ENCODE peak calls at places on chromosomes 13 and 19, in eight cellular contexts. One of them, this sample, is unnamed.
A peak's percentile ranks its signal among the peaks of the same experiment; 100 is the strongest.

GRCh38 chr13:21733475-21734311 is 62.8 kb downstream of the FGF9 start:
- DNase-seq in fibroblast of the aortic adventitia: no peak
- DNase-seq in glutamatergic neuron: no peak
- DNase-seq in kidney: no peak
- DNase-seq in left lung: no peak
- DNase-seq in AG10803: no peak
- DNase-seq in B cell: no peak
- DNase-seq in WTC11: no peak
- DNase-seq in this sample: no peak

GRCh38 chr13:85798999-85799646 is at the start of gene SLITRK6:
- DNase-seq in fibroblast of the aortic adventitia: peak; percentile 8
- DNase-seq in glutamatergic neuron: no peak
- DNase-seq in kidney: no peak
- DNase-seq in left lung: no peak
- DNase-seq in AG10803: no peak
- DNase-seq in B cell: no peak
- DNase-seq in WTC11: no peak
- DNase-seq in this sample: no peak

GRCh38 chr19:43532962-43533545 is at the start of gene ZNF575:
- DNase-seq in fibroblast of the aortic adventitia: peak; percentile 94
- DNase-seq in glutamatergic neuron: peak; percentile 95
- DNase-seq in kidney: peak; percentile 97
- DNase-seq in left lung: peak; percentile 93
- DNase-seq in AG10803: peak; percentile 93
- DNase-seq in B cell: peak; percentile 88
- DNase-seq in WTC11: peak; percentile 96
- DNase-seq in this sample: peak; percentile 98

GRCh38 chr13:106286811-106287210 is 248.7 kb downstream of the EFNB2 start:
- DNase-seq in fibroblast of the aortic adventitia: no peak
- DNase-seq in glutamatergic neuron: no peak
- DNase-seq in kidney: no peak
- DNase-seq in left lung: no peak
- DNase-seq in AG10803: no peak
- DNase-seq in B cell: no peak
- DNase-seq in WTC11: peak; percentile 16
- DNase-seq in this sample: no peak

GRCh38 chr19:38862321-38863059 is 12.7 kb upstream of the HNRNPL start:
- DNase-seq in fibroblast of the aortic adventitia: peak; percentile 76
- DNase-seq in glutamatergic neuron: no peak
- DNase-seq in kidney: no peak
- DNase-seq in left lung: no peak
- DNase-seq in AG10803: peak; percentile 83
- DNase-seq in B cell: no peak
- DNase-seq in WTC11: no peak
- DNase-seq in this sample: no peak

GRCh38 chr19:7986321-7987083 is 18.9 kb downstream of the ELAVL1 start:
- DNase-seq in fibroblast of the aortic adventitia: peak; percentile 37
- DNase-seq in glutamatergic neuron: no peak
- DNase-seq in kidney: no peak
- DNase-seq in left lung: no peak
- DNase-seq in AG10803: peak; percentile 61
- DNase-seq in B cell: no peak
- DNase-seq in WTC11: no peak
- DNase-seq in this sample: no peak

GRCh38 chr13:36297600-36298338 is at the start of gene CCDC169:
- DNase-seq in fibroblast of the aortic adventitia: peak; percentile 54
- DNase-seq in glutamatergic neuron: peak; percentile 85
- DNase-seq in kidney: peak; percentile 87
- DNase-seq in left lung: peak; percentile 82
- DNase-seq in AG10803: peak; percentile 48
- DNase-seq in B cell: peak; percentile 49
- DNase-seq in WTC11: peak; percentile 93
- DNase-seq in this sample: peak; percentile 94

GRCh38 chr19:2097330-2098327 is 914 bp downstream of the IZUMO4 start:
- DNase-seq in fibroblast of the aortic adventitia: no peak
- DNase-seq in glutamatergic neuron: no peak
- DNase-seq in kidney: no peak
- DNase-seq in left lung: peak; percentile 52
- DNase-seq in AG10803: no peak
- DNase-seq in B cell: peak; percentile 67
- DNase-seq in WTC11: no peak
- DNase-seq in this sample: peak; percentile 90

GRCh38 chr19:40466219-40467006 is at the start of gene SPTBN4:
- DNase-seq in fibroblast of the aortic adventitia: no peak
- DNase-seq in glutamatergic neuron: no peak
- DNase-seq in kidney: peak; percentile 86
- DNase-seq in left lung: peak; percentile 55
- DNase-seq in AG10803: no peak
- DNase-seq in B cell: peak; percentile 70
- DNase-seq in WTC11: no peak
- DNase-seq in this sample: no peak

GRCh38 chr13:27005556-27005955 is 166.1 kb downstream of the USP12 start:
- DNase-seq in fibroblast of the aortic adventitia: no peak
- DNase-seq in glutamatergic neuron: no peak
- DNase-seq in kidney: no peak
- DNase-seq in left lung: no peak
- DNase-seq in AG10803: peak; percentile 7
- DNase-seq in B cell: no peak
- DNase-seq in WTC11: no peak
- DNase-seq in this sample: no peak

GRCh38 chr19:57708641-57709354 is at the start of gene ZNF154:
- DNase-seq in fibroblast of the aortic adventitia: peak; percentile 66
- DNase-seq in glutamatergic neuron: peak; percentile 72
- DNase-seq in kidney: peak; percentile 71
- DNase-seq in left lung: peak; percentile 50
- DNase-seq in AG10803: peak; percentile 57
- DNase-seq in B cell: peak; percentile 74
- DNase-seq in WTC11: peak; percentile 78
- DNase-seq in this sample: peak; percentile 93

GRCh38 chr13:78121001-78121400 is 202.4 kb upstream of the EDNRB start:
- DNase-seq in fibroblast of the aortic adventitia: no peak
- DNase-seq in glutamatergic neuron: no peak
- DNase-seq in kidney: no peak
- DNase-seq in left lung: no peak
- DNase-seq in AG10803: no peak
- DNase-seq in B cell: no peak
- DNase-seq in WTC11: no peak
- DNase-seq in this sample: no peak

GRCh38 chr19:48926909-48927308 is 6.6 kb upstream of the DHDH start:
- DNase-seq in fibroblast of the aortic adventitia: peak; percentile 99
- DNase-seq in glutamatergic neuron: no peak
- DNase-seq in kidney: no peak
- DNase-seq in left lung: peak; percentile 79
- DNase-seq in AG10803: peak; percentile 96
- DNase-seq in B cell: no peak
- DNase-seq in WTC11: no peak
- DNase-seq in this sample: no peak

GRCh38 chr13:71867101-71867814 is at the start of gene DACH1:
- DNase-seq in fibroblast of the aortic adventitia: peak; percentile 8
- DNase-seq in glutamatergic neuron: peak; percentile 46
- DNase-seq in kidney: peak; percentile 89
- DNase-seq in left lung: peak; percentile 68
- DNase-seq in AG10803: peak; percentile 20
- DNase-seq in B cell: no peak
- DNase-seq in WTC11: peak; percentile 29
- DNase-seq in this sample: no peak

GRCh38 chr19:50829801-50830200 is 3.6 kb downstream of the KLK15 start:
- DNase-seq in fibroblast of the aortic adventitia: no peak
- DNase-seq in glutamatergic neuron: no peak
- DNase-seq in kidney: no peak
- DNase-seq in left lung: no peak
- DNase-seq in AG10803: no peak
- DNase-seq in B cell: no peak
- DNase-seq in WTC11: no peak
- DNase-seq in this sample: peak; percentile 28

GRCh38 chr19:1929051-1929742 is 11.8 kb upstream of the CSNK1G2 start:
- DNase-seq in fibroblast of the aortic adventitia: peak; percentile 69
- DNase-seq in glutamatergic neuron: peak; percentile 91
- DNase-seq in kidney: peak; percentile 91
- DNase-seq in left lung: peak; percentile 77
- DNase-seq in AG10803: peak; percentile 60
- DNase-seq in B cell: peak; percentile 81
- DNase-seq in WTC11: peak; percentile 94
- DNase-seq in this sample: no peak

GRCh38 chr13:71786815-71787214 is 80.2 kb downstream of the DACH1 start:
- DNase-seq in fibroblast of the aortic adventitia: no peak
- DNase-seq in glutamatergic neuron: no peak
- DNase-seq in kidney: no peak
- DNase-seq in left lung: no peak
- DNase-seq in AG10803: no peak
- DNase-seq in B cell: no peak
- DNase-seq in WTC11: no peak
- DNase-seq in this sample: no peak

GRCh38 chr19:35936738-35937268 is 629 bp downstream of the LRFN3 start:
- DNase-seq in fibroblast of the aortic adventitia: no peak
- DNase-seq in glutamatergic neuron: no peak
- DNase-seq in kidney: no peak
- DNase-seq in left lung: no peak
- DNase-seq in AG10803: no peak
- DNase-seq in B cell: no peak
- DNase-seq in WTC11: no peak
- DNase-seq in this sample: no peak

GRCh38 chr19:49515767-49516166 is 3.3 kb downstream of the FCGRT start:
- DNase-seq in fibroblast of the aortic adventitia: no peak
- DNase-seq in glutamatergic neuron: no peak
- DNase-seq in kidney: no peak
- DNase-seq in left lung: peak; percentile 78
- DNase-seq in AG10803: no peak
- DNase-seq in B cell: no peak
- DNase-seq in WTC11: no peak
- DNase-seq in this sample: no peak

GRCh38 chr19:36215276-36216171 is 618 bp downstream of the ZNF146 start:
- DNase-seq in fibroblast of the aortic adventitia: peak; percentile 45
- DNase-seq in glutamatergic neuron: peak; percentile 22
- DNase-seq in kidney: no peak
- DNase-seq in left lung: no peak
- DNase-seq in AG10803: peak; percentile 25
- DNase-seq in B cell: no peak
- DNase-seq in WTC11: no peak
- DNase-seq in this sample: no peak

GRCh38 chr19:19475845-19476828 is 39.2 kb downstream of the TSSK6 start:
- DNase-seq in fibroblast of the aortic adventitia: peak; percentile 52
- DNase-seq in glutamatergic neuron: no peak
- DNase-seq in kidney: no peak
- DNase-seq in left lung: no peak
- DNase-seq in AG10803: no peak
- DNase-seq in B cell: no peak
- DNase-seq in WTC11: peak; percentile 53
- DNase-seq in this sample: no peak

GRCh38 chr13:26335158-26335557 is 81.2 kb downstream of the CDK8 start:
- DNase-seq in fibroblast of the aortic adventitia: no peak
- DNase-seq in glutamatergic neuron: no peak
- DNase-seq in kidney: no peak
- DNase-seq in left lung: no peak
- DNase-seq in AG10803: no peak
- DNase-seq in B cell: no peak
- DNase-seq in WTC11: no peak
- DNase-seq in this sample: no peak

GRCh38 chr19:39848392-39848791 is 2.2 kb upstream of the FBL start:
- DNase-seq in fibroblast of the aortic adventitia: no peak
- DNase-seq in glutamatergic neuron: no peak
- DNase-seq in kidney: no peak
- DNase-seq in left lung: no peak
- DNase-seq in AG10803: no peak
- DNase-seq in B cell: no peak
- DNase-seq in WTC11: no peak
- DNase-seq in this sample: no peak

GRCh38 chr13:77896536-77896935 is 22.1 kb downstream of the EDNRB start:
- DNase-seq in fibroblast of the aortic adventitia: peak; percentile 88
- DNase-seq in glutamatergic neuron: no peak
- DNase-seq in kidney: no peak
- DNase-seq in left lung: no peak
- DNase-seq in AG10803: peak; percentile 57
- DNase-seq in B cell: no peak
- DNase-seq in WTC11: no peak
- DNase-seq in this sample: no peak

GRCh38 chr13:45683701-45684100 is 18.4 kb upstream of the CBY2 start:
- DNase-seq in fibroblast of the aortic adventitia: no peak
- DNase-seq in glutamatergic neuron: no peak
- DNase-seq in kidney: no peak
- DNase-seq in left lung: no peak
- DNase-seq in AG10803: no peak
- DNase-seq in B cell: no peak
- DNase-seq in WTC11: peak; percentile 17
- DNase-seq in this sample: no peak
- TF ChIP-seq CTCF in fibroblast of the aortic adventitia: no peak
- TF ChIP-seq CTCF in glutamatergic neuron: no peak
- TF ChIP-seq CTCF in kidney: no peak
- TF ChIP-seq CTCF in left lung: no peak
- TF ChIP-seq CTCF in AG10803: no peak
- TF ChIP-seq CTCF in B cell: no peak
- TF ChIP-seq CTCF in WTC11: no peak
- TF ChIP-seq CTCF in this sample: peak; percentile 53

DNA sequence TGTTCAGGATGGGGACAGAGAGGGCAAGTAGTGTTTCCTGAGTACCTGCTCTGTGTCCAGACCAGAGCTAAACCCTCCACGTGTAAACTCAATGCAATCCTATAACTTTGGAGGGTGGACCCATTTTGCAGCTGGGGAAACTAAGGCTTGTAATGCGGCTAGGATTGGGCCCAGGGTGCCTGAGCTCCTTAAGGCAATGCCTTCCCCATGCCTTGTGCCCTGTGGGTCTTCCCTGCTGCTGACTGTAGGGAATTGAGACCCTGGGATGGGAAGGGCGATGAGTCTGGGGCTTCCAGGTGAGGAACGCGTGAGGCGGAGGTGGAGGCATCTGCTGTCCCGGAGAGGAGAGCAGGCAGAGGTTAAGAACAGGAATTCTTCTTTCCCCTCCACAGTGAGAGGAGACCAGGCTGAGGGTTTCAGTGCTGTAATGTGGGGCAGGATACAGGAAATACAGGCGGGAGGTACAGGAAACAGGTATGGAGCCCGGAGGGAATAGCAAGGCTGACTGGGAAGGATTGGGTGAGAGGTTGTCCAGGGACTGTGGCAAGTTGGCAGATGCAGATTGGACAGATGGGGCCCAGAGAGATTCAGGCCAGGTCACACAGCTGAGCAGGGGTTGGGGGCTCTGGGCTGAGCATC is 19.2 kb downstream of the SLC27A1 start:
- DNase-seq in fibroblast of the aortic adventitia: no peak
- DNase-seq in glutamatergic neuron: no peak
- DNase-seq in kidney: no peak
- DNase-seq in left lung: no peak
- DNase-seq in AG10803: no peak
- DNase-seq in B cell: no peak
- DNase-seq in WTC11: no peak
- DNase-seq in this sample: no peak
- TF ChIP-seq CTCF in fibroblast of the aortic adventitia: no peak
- TF ChIP-seq CTCF in glutamatergic neuron: no peak
- TF ChIP-seq CTCF in kidney: no peak
- TF ChIP-seq CTCF in left lung: no peak
- TF ChIP-seq CTCF in AG10803: no peak
- TF ChIP-seq CTCF in B cell: no peak
- TF ChIP-seq CTCF in WTC11: no peak
- TF ChIP-seq CTCF in this sample: peak; percentile 4

GRCh38 chr19:11017275-11018035 is 56.6 kb downstream of the SMARCA4 start:
- DNase-seq in fibroblast of the aortic adventitia: no peak
- DNase-seq in glutamatergic neuron: no peak
- DNase-seq in kidney: no peak
- DNase-seq in left lung: no peak
- DNase-seq in AG10803: no peak
- DNase-seq in B cell: no peak
- DNase-seq in WTC11: no peak
- DNase-seq in this sample: no peak
- TF ChIP-seq CTCF in fibroblast of the aortic adventitia: no peak
- TF ChIP-seq CTCF in glutamatergic neuron: no peak
- TF ChIP-seq CTCF in kidney: no peak
- TF ChIP-seq CTCF in left lung: no peak
- TF ChIP-seq CTCF in AG10803: no peak
- TF ChIP-seq CTCF in B cell: no peak
- TF ChIP-seq CTCF in WTC11: no peak
- TF ChIP-seq CTCF in this sample: no peak

GRCh38 chr19:4369888-4370260 is 26.5 kb downstream of the MPND start:
- DNase-seq in fibroblast of the aortic adventitia: no peak
- DNase-seq in glutamatergic neuron: peak; percentile 60
- DNase-seq in kidney: peak; percentile 84
- DNase-seq in left lung: peak; percentile 71
- DNase-seq in AG10803: peak; percentile 65
- DNase-seq in B cell: peak; percentile 57
- DNase-seq in WTC11: peak; percentile 63
- DNase-seq in this sample: no peak
- TF ChIP-seq CTCF in fibroblast of the aortic adventitia: peak; percentile 30
- TF ChIP-seq CTCF in glutamatergic neuron: no peak
- TF ChIP-seq CTCF in kidney: peak; percentile 37
- TF ChIP-seq CTCF in left lung: peak; percentile 13
- TF ChIP-seq CTCF in AG10803: peak; percentile 55
- TF ChIP-seq CTCF in B cell: peak; percentile 61
- TF ChIP-seq CTCF in WTC11: no peak
- TF ChIP-seq CTCF in this sample: peak; percentile 61